ENCODE peak calls at places on chromosomes 4 and X, in eight cellular contexts. Q is A172; M is right atrium auricular region; O is ureter; G is lower leg skin; I is anterior cingulate cortex; T is A549; E is CD8-positive, alpha-beta memory T cell. R is an unnamed sample.
A peak's percentile ranks its signal among the peaks of the same experiment; 100 is the strongest.

GRCh38 chr4:33421887-33422286 is 2701.7 kb downstream of the PCDH7 start:
- DNase-seq in Q (no peak), M (no peak), O (no peak), G (no peak), I (no peak), T (no peak), E (no peak), R (no peak)

GRCh38 chr4:110183643-110184042 is 14.8 kb downstream of the ELOVL6 start:
- DNase-seq in Q (no peak), M (no peak), O (no peak), G (no peak), I (no peak), T (no peak), E (no peak), R (no peak)

GRCh38 chrX:150303386-150304097 is 59.6 kb upstream of the MAMLD1 start:
- DNase-seq in Q (no peak), M (peak; percentile 49), O (no peak), G (no peak), I (no peak), T (no peak), E (no peak), R (no peak)

GRCh38 chrX:15680401-15680800 is 15.8 kb upstream of the CLTRN start:
- DNase-seq in Q (peak; percentile 81), M (no peak), O (no peak), G (no peak), I (no peak), T (no peak), E (no peak), R (no peak)

GRCh38 chrX:117407449-117408170 is 709.0 kb downstream of the KLHL13 start:
- DNase-seq in Q (no peak), M (no peak), O (no peak), G (no peak), I (no peak), T (no peak), E (no peak), R (no peak)

GRCh38 chr4:80705311-80705710 is 325.2 kb upstream of the BMP3 start:
- DNase-seq in Q (no peak), M (no peak), O (no peak), G (no peak), I (no peak), T (no peak), E (no peak), R (no peak)

GRCh38 chr4:169342906-169343560 is 72.3 kb upstream of the SH3RF1 start:
- DNase-seq in Q (peak; percentile 57), M (no peak), O (no peak), G (no peak), I (no peak), T (no peak), E (no peak), R (no peak)

GRCh38 chrX:6693051-6693450 is 158.1 kb upstream of the VCX3A start:
- DNase-seq in Q (no peak), M (no peak), O (no peak), G (no peak), I (no peak), T (no peak), E (no peak), R (no peak)

GRCh38 chr4:109410776-109411175 is 22.8 kb upstream of the SEC24B start:
- DNase-seq in Q (no peak), M (no peak), O (no peak), G (no peak), I (no peak), T (no peak), E (no peak), R (no peak)

GRCh38 chr4:119139316-119139715 is 3.7 kb downstream of the MYOZ2 start:
- DNase-seq in Q (no peak), M (no peak), O (no peak), G (no peak), I (no peak), T (no peak), E (no peak), R (no peak)

GRCh38 chrX:41233988-41234387 is 100.0 kb upstream of the DDX3X start:
- DNase-seq in Q (no peak), M (no peak), O (no peak), G (no peak), I (no peak), T (no peak), E (no peak), R (no peak)

GRCh38 chrX:100745806-100746537 is 14.1 kb upstream of the SYTL4 start:
- DNase-seq in Q (no peak), M (no peak), O (no peak), G (no peak), I (no peak), T (no peak), E (no peak), R (no peak)

GRCh38 chrX:28889691-28890090 is 302.4 kb downstream of the IL1RAPL1 start:
- DNase-seq in Q (no peak), M (no peak), O (no peak), G (no peak), I (no peak), T (no peak), E (no peak), R (no peak)

GRCh38 chr4:23166919-23167318 is 474.2 kb downstream of the GBA3 start:
- DNase-seq in Q (no peak), M (no peak), O (no peak), G (no peak), I (no peak), T (no peak), E (no peak), R (no peak)

GRCh38 chrX:8125566-8125965 is 45.5 kb downstream of the VCX2 start:
- DNase-seq in Q (no peak), M (no peak), O (no peak), G (no peak), I (no peak), T (no peak), E (no peak), R (peak; percentile 72)

GRCh38 chr4:122588453-122589238 is 32.2 kb downstream of the IL21 start:
- DNase-seq in Q (no peak), M (no peak), O (no peak), G (no peak), I (no peak), T (no peak), E (no peak), R (no peak)

GRCh38 chr4:55132775-55133174 is 7.4 kb upstream of the KDR start:
- DNase-seq in Q (no peak), M (no peak), O (no peak), G (no peak), I (no peak), T (no peak), E (no peak), R (no peak)

GRCh38 chr4:8409271-8410065 is 31.1 kb downstream of the ACOX3 start:
- DNase-seq in Q (peak; percentile 57), M (no peak), O (no peak), G (no peak), I (no peak), T (peak; percentile 42), E (peak; percentile 14), R (peak; percentile 73)

GRCh38 chr4:56215901-56216300 is 171.4 kb downstream of the AASDH start:
- DNase-seq in Q (peak; percentile 59), M (no peak), O (no peak), G (no peak), I (no peak), T (peak; percentile 12), E (no peak), R (no peak)

GRCh38 chr4:40562208-40562607 is 67.5 kb downstream of the RBM47 start:
- DNase-seq in Q (no peak), M (no peak), O (no peak), G (no peak), I (no peak), T (no peak), E (no peak), R (no peak)

GRCh38 chr4:81845273-81845672 is 373.6 kb upstream of the RASGEF1B start:
- DNase-seq in Q (peak; percentile 4), M (no peak), O (no peak), G (no peak), I (no peak), T (no peak), E (no peak), R (no peak)

GRCh38 chr4:2295535-2296442 is 33.9 kb upstream of the MXD4 start:
- DNase-seq in Q (no peak), M (no peak), O (peak; percentile 37), G (no peak), I (no peak), T (no peak), E (peak; percentile 49), R (no peak)

GRCh38 chrX:145729635-145730034 is 88.0 kb upstream of the SLITRK2 start:
- DNase-seq in Q (no peak), M (no peak), O (no peak), G (no peak), I (peak; percentile 61), T (no peak), E (no peak), R (peak; percentile 61)

GRCh38 chr4:123952530-123953274 is 556.1 kb downstream of the SPRY1 start:
- DNase-seq in Q (no peak), M (no peak), O (no peak), G (no peak), I (no peak), T (no peak), E (no peak), R (no peak)

GRCh38 chr4:128571747-128572146 is 237.8 kb upstream of the JADE1 start:
- DNase-seq in Q (peak; percentile 90), M (peak; percentile 76), O (no peak), G (peak; percentile 74), I (no peak), T (peak; percentile 94), E (no peak), R (no peak)

GRCh38 chr4:25767877-25768475 is 94.8 kb downstream of the SEL1L3 start:
- DNase-seq in Q (peak; percentile 50), M (peak; percentile 65), O (peak; percentile 54), G (peak; percentile 25), I (peak; percentile 57), T (peak; percentile 66), E (no peak), R (peak; percentile 84)

GRCh38 chr4:110059556-110060191 is 138.7 kb downstream of the ELOVL6 start:
- DNase-seq in Q (peak; percentile 10), M (no peak), O (no peak), G (no peak), I (no peak), T (peak; percentile 23), E (no peak), R (no peak)

GRCh38 chr4:22253431-22253830 is 262.4 kb downstream of the ADGRA3 start:
- DNase-seq in Q (no peak), M (no peak), O (no peak), G (no peak), I (no peak), T (no peak), E (no peak), R (no peak)

GRCh38 chrX:100979881-100980607 is 10.5 kb downstream of the ARL13A start:
- DNase-seq in Q (no peak), M (no peak), O (no peak), G (no peak), I (no peak), T (peak; percentile 8), E (no peak), R (no peak)

GRCh38 chrX:72045552-72046277 is 86.0 kb downstream of the RTL5 start:
- DNase-seq in Q (no peak), M (peak; percentile 32), O (peak; percentile 42), G (no peak), I (no peak), T (peak; percentile 31), E (no peak), R (no peak)

GRCh38 chrX:386239-386767 is 404 bp downstream of the PPP2R3B start:
- DNase-seq in Q (no peak), M (no peak), O (no peak), G (no peak), I (no peak), T (no peak), E (no peak), R (no peak)